ENCODE peak calls at places on chromosomes 4 and X, in six cellular contexts. U, F, Q, W, P and B are unnamed samples.

GRCh38 chr4:83658806-83659205 is 122.9 kb downstream of the GPAT3 start:
- DNase-seq in U (no peak), F (no peak), Q (no peak), W (no peak), P (no peak), B (no peak)

GRCh38 chr4:84063618-84064017 is 435.5 kb downstream of the NKX6-1 start:
- DNase-seq in U (no peak), F (no peak), Q (no peak), W (no peak), P (no peak), B (no peak)

GRCh38 chrX:1427756-1428155 is 25.0 kb downstream of the ASMTL start:
- DNase-seq in U (no peak), F (no peak), Q (no peak), W (no peak), P (no peak), B (no peak)

GRCh38 chr4:147355849-147356248 is 125.0 kb upstream of the EDNRA start:
- DNase-seq in U (no peak), F (no peak), Q (no peak), W (no peak), P (no peak), B (no peak)

GRCh38 chr4:121706595-121707021 is 9.8 kb upstream of the ANXA5 start:
- DNase-seq in U (no peak), F (peak), Q (no peak), W (no peak), P (no peak), B (no peak)

GRCh38 chr4:17511041-17511949 is 595 bp downstream of the QDPR start:
- DNase-seq in U (no peak), F (peak), Q (peak), W (peak), P (no peak), B (peak)

GRCh38 chrX:66635360-66635759 is 3.5 kb downstream of the EDA2R start:
- DNase-seq in U (no peak), F (no peak), Q (no peak), W (no peak), P (peak), B (no peak)

GRCh38 chr4:1409806-1410425 is 3.7 kb upstream of the NKX1-1 start:
- DNase-seq in U (no peak), F (no peak), Q (no peak), W (no peak), P (no peak), B (no peak)

GRCh38 chr4:13705521-13706035 is 78.1 kb upstream of the BOD1L1 start:
- DNase-seq in U (peak), F (no peak), Q (no peak), W (no peak), P (no peak), B (no peak)

GRCh38 chrX:124529786-124530185 is 183.4 kb downstream of the SH2D1A start:
- DNase-seq in U (no peak), F (no peak), Q (no peak), W (no peak), P (no peak), B (no peak)